ENCODE peak calls at places on chromosomes 5 and 9, in eight cellular contexts. One of them, this sample, is unnamed.

GRCh38 chr5:12911156-12911555 is 1006.9 kb upstream of the CTNND2 start:
- DNase-seq in A549: no peak
- DNase-seq in cardiac muscle cell: no peak
- DNase-seq in uterus: no peak
- DNase-seq in tibial artery: no peak
- DNase-seq in ascending aorta: no peak
- DNase-seq in gastrocnemius medialis: no peak
- DNase-seq in tibial nerve: no peak
- DNase-seq in this sample: no peak

GRCh38 chr5:124652514-124652819 is 94.0 kb downstream of the ZNF608 start:
- DNase-seq in A549: no peak
- DNase-seq in cardiac muscle cell: no peak
- DNase-seq in uterus: no peak
- DNase-seq in tibial artery: no peak
- DNase-seq in ascending aorta: no peak
- DNase-seq in gastrocnemius medialis: no peak
- DNase-seq in tibial nerve: no peak
- DNase-seq in this sample: no peak

GRCh38 chr9:7216004-7216821 is 458.4 kb downstream of the KDM4C start:
- DNase-seq in A549: peak
- DNase-seq in cardiac muscle cell: no peak
- DNase-seq in uterus: no peak
- DNase-seq in tibial artery: no peak
- DNase-seq in ascending aorta: no peak
- DNase-seq in gastrocnemius medialis: no peak
- DNase-seq in tibial nerve: no peak
- DNase-seq in this sample: no peak

GRCh38 chr9:112166176-112167140 is 8.6 kb downstream of the SUSD1 start:
- DNase-seq in A549: peak
- DNase-seq in cardiac muscle cell: no peak
- DNase-seq in uterus: peak
- DNase-seq in tibial artery: no peak
- DNase-seq in ascending aorta: no peak
- DNase-seq in gastrocnemius medialis: peak
- DNase-seq in tibial nerve: peak
- DNase-seq in this sample: peak

GRCh38 chr9:23830459-23830805 is 4.4 kb upstream of the ELAVL2 start:
- DNase-seq in A549: no peak
- DNase-seq in cardiac muscle cell: no peak
- DNase-seq in uterus: no peak
- DNase-seq in tibial artery: no peak
- DNase-seq in ascending aorta: no peak
- DNase-seq in gastrocnemius medialis: no peak
- DNase-seq in tibial nerve: no peak
- DNase-seq in this sample: no peak

GRCh38 chr9:13427587-13427986 is 148.1 kb upstream of the MPDZ start:
- DNase-seq in A549: peak
- DNase-seq in cardiac muscle cell: peak
- DNase-seq in uterus: no peak
- DNase-seq in tibial artery: no peak
- DNase-seq in ascending aorta: no peak
- DNase-seq in gastrocnemius medialis: no peak
- DNase-seq in tibial nerve: no peak
- DNase-seq in this sample: no peak

GRCh38 chr5:10913846-10914245 is 152.8 kb upstream of the DAP start:
- DNase-seq in A549: peak
- DNase-seq in cardiac muscle cell: no peak
- DNase-seq in uterus: no peak
- DNase-seq in tibial artery: no peak
- DNase-seq in ascending aorta: no peak
- DNase-seq in gastrocnemius medialis: no peak
- DNase-seq in tibial nerve: no peak
- DNase-seq in this sample: no peak

GRCh38 chr9:136441681-136442245 is 2.1 kb upstream of the INPP5E start:
- DNase-seq in A549: no peak
- DNase-seq in cardiac muscle cell: no peak
- DNase-seq in uterus: no peak
- DNase-seq in tibial artery: no peak
- DNase-seq in ascending aorta: no peak
- DNase-seq in gastrocnemius medialis: no peak
- DNase-seq in tibial nerve: no peak
- DNase-seq in this sample: no peak

GRCh38 chr9:114156311-114156657 is 947 bp downstream of the COL27A1 start:
- DNase-seq in A549: no peak
- DNase-seq in cardiac muscle cell: peak
- DNase-seq in uterus: no peak
- DNase-seq in tibial artery: peak
- DNase-seq in ascending aorta: no peak
- DNase-seq in gastrocnemius medialis: peak
- DNase-seq in tibial nerve: no peak
- DNase-seq in this sample: no peak

GRCh38 chr9:129077236-129077635 is 3.7 kb upstream of the DOLPP1 start:
- DNase-seq in A549: no peak
- DNase-seq in cardiac muscle cell: no peak
- DNase-seq in uterus: no peak
- DNase-seq in tibial artery: no peak
- DNase-seq in ascending aorta: no peak
- DNase-seq in gastrocnemius medialis: no peak
- DNase-seq in tibial nerve: no peak
- DNase-seq in this sample: no peak

GRCh38 chr5:157971466-157972324 is 112.8 kb upstream of the CLINT1 start:
- DNase-seq in A549: no peak
- DNase-seq in cardiac muscle cell: peak
- DNase-seq in uterus: no peak
- DNase-seq in tibial artery: no peak
- DNase-seq in ascending aorta: no peak
- DNase-seq in gastrocnemius medialis: no peak
- DNase-seq in tibial nerve: no peak
- DNase-seq in this sample: no peak

GRCh38 chr9:119074017-119074416 is 295.2 kb downstream of the BRINP1 start:
- DNase-seq in A549: no peak
- DNase-seq in cardiac muscle cell: peak
- DNase-seq in uterus: no peak
- DNase-seq in tibial artery: no peak
- DNase-seq in ascending aorta: no peak
- DNase-seq in gastrocnemius medialis: no peak
- DNase-seq in tibial nerve: no peak
- DNase-seq in this sample: no peak

GRCh38 chr5:96537386-96537785 is 104.3 kb upstream of the PCSK1 start:
- DNase-seq in A549: peak
- DNase-seq in cardiac muscle cell: no peak
- DNase-seq in uterus: no peak
- DNase-seq in tibial artery: no peak
- DNase-seq in ascending aorta: no peak
- DNase-seq in gastrocnemius medialis: no peak
- DNase-seq in tibial nerve: no peak
- DNase-seq in this sample: no peak

GRCh38 chr5:56479701-56480304 is 246.7 kb upstream of the ANKRD55 start:
- DNase-seq in A549: no peak
- DNase-seq in cardiac muscle cell: no peak
- DNase-seq in uterus: no peak
- DNase-seq in tibial artery: peak
- DNase-seq in ascending aorta: no peak
- DNase-seq in gastrocnemius medialis: no peak
- DNase-seq in tibial nerve: no peak
- DNase-seq in this sample: no peak
- H3K27ac ChIP-seq in A549: no peak
- H3K27ac ChIP-seq in cardiac muscle cell: no peak
- H3K27ac ChIP-seq in uterus: peak
- H3K27ac ChIP-seq in tibial artery: peak
- H3K27ac ChIP-seq in ascending aorta: peak
- H3K27ac ChIP-seq in gastrocnemius medialis: peak
- H3K27ac ChIP-seq in tibial nerve: peak
- H3K27ac ChIP-seq in this sample: no peak

GRCh38 chr5:1239514-1240251 is 14.5 kb downstream of the SLC6A18 start:
- DNase-seq in A549: no peak
- DNase-seq in cardiac muscle cell: no peak
- DNase-seq in uterus: no peak
- DNase-seq in tibial artery: no peak
- DNase-seq in ascending aorta: no peak
- DNase-seq in gastrocnemius medialis: no peak
- DNase-seq in tibial nerve: no peak
- DNase-seq in this sample: peak

GRCh38 chr5:1235838-1236237 is 10.7 kb downstream of the SLC6A18 start:
- DNase-seq in A549: no peak
- DNase-seq in cardiac muscle cell: no peak
- DNase-seq in uterus: no peak
- DNase-seq in tibial artery: no peak
- DNase-seq in ascending aorta: no peak
- DNase-seq in gastrocnemius medialis: no peak
- DNase-seq in tibial nerve: no peak
- DNase-seq in this sample: no peak

GRCh38 chr5:1231354-1231905 is 6.2 kb downstream of the SLC6A18 start:
- DNase-seq in A549: no peak
- DNase-seq in cardiac muscle cell: no peak
- DNase-seq in uterus: no peak
- DNase-seq in tibial artery: no peak
- DNase-seq in ascending aorta: no peak
- DNase-seq in gastrocnemius medialis: no peak
- DNase-seq in tibial nerve: no peak
- DNase-seq in this sample: no peak

GRCh38 chr5:1232780-1233179 is 7.6 kb downstream of the SLC6A18 start:
- DNase-seq in A549: no peak
- DNase-seq in cardiac muscle cell: no peak
- DNase-seq in uterus: no peak
- DNase-seq in tibial artery: no peak
- DNase-seq in ascending aorta: no peak
- DNase-seq in gastrocnemius medialis: no peak
- DNase-seq in tibial nerve: no peak
- DNase-seq in this sample: no peak

DNA sequence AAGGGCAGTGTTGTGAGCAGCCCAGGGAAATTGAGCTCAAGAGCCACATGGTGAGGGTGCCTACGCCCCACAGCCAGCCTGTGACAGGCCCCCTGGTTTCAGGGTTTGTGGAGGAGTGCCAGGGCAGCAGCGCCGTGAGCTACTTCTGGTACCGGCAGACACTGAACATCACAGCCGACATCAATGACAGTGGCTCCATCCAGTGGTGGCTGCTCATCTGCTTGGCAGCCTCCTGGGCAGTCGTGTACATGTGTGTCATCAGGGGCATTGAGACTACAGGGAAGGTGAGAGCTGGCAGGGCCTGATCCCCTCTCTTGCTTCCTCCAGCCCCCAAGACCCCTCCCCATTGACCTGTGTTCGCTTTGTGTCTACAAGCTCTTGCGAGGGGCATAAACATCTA is 10.2 kb downstream of the SLC6A18 start:
- DNase-seq in A549: peak
- DNase-seq in cardiac muscle cell: no peak
- DNase-seq in uterus: no peak
- DNase-seq in tibial artery: no peak
- DNase-seq in ascending aorta: no peak
- DNase-seq in gastrocnemius medialis: no peak
- DNase-seq in tibial nerve: no peak
- DNase-seq in this sample: no peak
- TF ChIP-seq CTCF in A549: no peak
- TF ChIP-seq CTCF in cardiac muscle cell: no peak
- TF ChIP-seq CTCF in uterus: no peak
- TF ChIP-seq CTCF in tibial artery: no peak
- TF ChIP-seq CTCF in ascending aorta: no peak
- TF ChIP-seq CTCF in gastrocnemius medialis: no peak
- TF ChIP-seq CTCF in tibial nerve: no peak
- TF ChIP-seq CTCF in this sample: no peak

DNA sequence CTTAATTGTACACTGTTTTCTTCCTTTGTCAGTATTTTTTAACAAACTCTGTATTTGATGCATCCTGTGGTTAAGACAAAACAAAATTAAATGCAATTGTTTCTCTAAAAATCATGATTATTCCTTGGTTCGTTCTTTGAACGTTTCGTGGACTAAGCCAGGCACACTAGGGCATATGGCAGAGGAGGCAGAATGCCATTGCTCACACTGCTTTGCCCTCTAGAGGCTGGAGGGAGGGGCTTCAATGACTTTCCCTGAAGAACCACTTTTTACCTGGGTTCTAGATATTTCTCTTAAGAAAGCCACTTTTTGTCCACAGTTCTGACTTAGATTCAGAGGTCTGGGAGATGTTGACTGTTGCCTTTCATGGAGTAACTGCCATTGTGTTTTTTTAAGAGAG is 236.2 kb upstream of the ADAMTSL1 start:
- DNase-seq in A549: no peak
- DNase-seq in cardiac muscle cell: no peak
- DNase-seq in uterus: no peak
- DNase-seq in tibial artery: no peak
- DNase-seq in ascending aorta: no peak
- DNase-seq in gastrocnemius medialis: no peak
- DNase-seq in tibial nerve: no peak
- DNase-seq in this sample: no peak
- H3K4me3 ChIP-seq in A549: no peak
- H3K4me3 ChIP-seq in cardiac muscle cell: no peak
- H3K4me3 ChIP-seq in uterus: no peak
- H3K4me3 ChIP-seq in tibial artery: no peak
- H3K4me3 ChIP-seq in ascending aorta: no peak
- H3K4me3 ChIP-seq in gastrocnemius medialis: no peak
- H3K4me3 ChIP-seq in tibial nerve: no peak
- H3K4me3 ChIP-seq in this sample: no peak

GRCh38 chr5:81128416-81128815 is 104.7 kb upstream of the CKMT2 start:
- DNase-seq in A549: no peak
- DNase-seq in cardiac muscle cell: no peak
- DNase-seq in uterus: no peak
- DNase-seq in tibial artery: no peak
- DNase-seq in ascending aorta: no peak
- DNase-seq in gastrocnemius medialis: no peak
- DNase-seq in tibial nerve: no peak
- DNase-seq in this sample: no peak

GRCh38 chr5:81122271-81122670 is 110.9 kb upstream of the CKMT2 start:
- DNase-seq in A549: no peak
- DNase-seq in cardiac muscle cell: no peak
- DNase-seq in uterus: no peak
- DNase-seq in tibial artery: no peak
- DNase-seq in ascending aorta: no peak
- DNase-seq in gastrocnemius medialis: no peak
- DNase-seq in tibial nerve: no peak
- DNase-seq in this sample: no peak

GRCh38 chr5:81121273-81121672 is 111.8 kb upstream of the CKMT2 start:
- DNase-seq in A549: no peak
- DNase-seq in cardiac muscle cell: no peak
- DNase-seq in uterus: no peak
- DNase-seq in tibial artery: no peak
- DNase-seq in ascending aorta: no peak
- DNase-seq in gastrocnemius medialis: no peak
- DNase-seq in tibial nerve: no peak
- DNase-seq in this sample: no peak

GRCh38 chr5:81121836-81122235 is 111.3 kb upstream of the CKMT2 start:
- DNase-seq in A549: no peak
- DNase-seq in cardiac muscle cell: no peak
- DNase-seq in uterus: no peak
- DNase-seq in tibial artery: no peak
- DNase-seq in ascending aorta: no peak
- DNase-seq in gastrocnemius medialis: no peak
- DNase-seq in tibial nerve: no peak
- DNase-seq in this sample: no peak

DNA sequence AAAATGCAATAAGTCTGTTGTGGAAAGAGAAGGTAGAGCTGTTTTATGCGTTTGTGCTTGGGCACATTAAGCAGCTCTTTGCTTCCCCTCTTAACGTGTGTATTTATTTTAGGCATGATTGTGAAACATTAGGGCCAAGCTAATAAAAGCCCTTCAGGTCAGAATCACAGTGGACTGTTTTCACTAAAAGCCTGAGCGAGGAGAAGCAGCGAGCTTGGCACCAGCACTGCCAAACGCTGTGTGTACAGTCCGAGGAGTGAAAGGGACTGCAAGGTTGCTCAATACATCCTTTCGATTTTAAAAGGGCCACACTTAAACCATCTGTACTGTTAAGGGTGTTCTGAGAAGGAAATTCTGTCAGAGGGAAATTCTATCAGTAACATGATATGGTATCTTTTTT is 107.2 kb upstream of the CKMT2 start:
- DNase-seq in A549: no peak
- DNase-seq in cardiac muscle cell: no peak
- DNase-seq in uterus: no peak
- DNase-seq in tibial artery: no peak
- DNase-seq in ascending aorta: no peak
- DNase-seq in gastrocnemius medialis: peak
- DNase-seq in tibial nerve: no peak
- DNase-seq in this sample: no peak
- H3K27ac ChIP-seq in A549: no peak
- H3K27ac ChIP-seq in cardiac muscle cell: no peak
- H3K27ac ChIP-seq in uterus: no peak
- H3K27ac ChIP-seq in tibial artery: no peak
- H3K27ac ChIP-seq in ascending aorta: no peak
- H3K27ac ChIP-seq in gastrocnemius medialis: no peak
- H3K27ac ChIP-seq in tibial nerve: no peak
- H3K27ac ChIP-seq in this sample: no peak